ENCODE peak calls at places on chromosomes 5 and 9, in six cellular contexts. J is GM20000, V is bronchial epithelial cell, W is adrenal gland, G is brain microvascular endothelial cell, O is neural crest cell. E is an unnamed sample.
A peak's percentile ranks its signal among the peaks of the same experiment; 100 is the strongest.

GRCh38 chr5:175131432-175131831 is 312.6 kb downstream of the DRD1 start:
- DNase-seq in J (no peak), V (no peak), W (no peak), G (no peak), O (no peak), E (no peak)

GRCh38 chr5:179223528-179223927 is 121.7 kb downstream of the ADAMTS2 start:
- DNase-seq in J (no peak), V (no peak), W (no peak), G (no peak), O (no peak), E (no peak)

GRCh38 chr9:35521708-35522107 is 31.8 kb downstream of the RUSC2 start:
- DNase-seq in J (no peak), V (no peak), W (no peak), G (peak; percentile 54), O (no peak), E (no peak)

GRCh38 chr9:136153381-136154065 is 34.8 kb upstream of the TMEM250 start:
- DNase-seq in J (no peak), V (no peak), W (no peak), G (no peak), O (no peak), E (peak; percentile 16)

GRCh38 chr5:35199886-35200285 is 30.4 kb downstream of the PRLR start:
- DNase-seq in J (no peak), V (no peak), W (no peak), G (no peak), O (no peak), E (no peak)

GRCh38 chr5:33049845-33050244 is 338.7 kb downstream of the NPR3 start:
- DNase-seq in J (no peak), V (peak; percentile 96), W (peak; percentile 79), G (peak; percentile 94), O (no peak), E (no peak)

GRCh38 chr5:158058208-158058607 is 199.3 kb upstream of the CLINT1 start:
- DNase-seq in J (no peak), V (peak; percentile 71), W (no peak), G (no peak), O (no peak), E (no peak)

GRCh38 chr9:123943671-123944070 is 13.7 kb upstream of the DENND1A start:
- DNase-seq in J (no peak), V (no peak), W (no peak), G (no peak), O (no peak), E (no peak)

GRCh38 chr9:23674016-23674585 is 151.9 kb downstream of the ELAVL2 start:
- DNase-seq in J (no peak), V (peak; percentile 34), W (no peak), G (no peak), O (no peak), E (no peak)

GRCh38 chr9:128558431-128559310 is 6.3 kb downstream of the SPTAN1 start:
- DNase-seq in J (peak; percentile 77), V (peak; percentile 67), W (peak; percentile 88), G (peak; percentile 95), O (peak; percentile 8), E (peak; percentile 53)

GRCh38 chr9:92463989-92464388 is 18.3 kb downstream of the ASPN start:
- DNase-seq in J (no peak), V (peak; percentile 88), W (peak; percentile 16), G (peak; percentile 70), O (no peak), E (no peak)

GRCh38 chr9:106862946-106863740 is at the start of gene ZNF462:
- DNase-seq in J (peak; percentile 31), V (peak; percentile 60), W (peak; percentile 79), G (peak; percentile 69), O (peak; percentile 36), E (peak; percentile 23)

GRCh38 chr9:82555408-82555807 is 507.5 kb downstream of the RASEF start:
- DNase-seq in J (no peak), V (no peak), W (no peak), G (no peak), O (no peak), E (no peak)

GRCh38 chr5:76402251-76402879 is 720 bp upstream of the IQGAP2 start:
- DNase-seq in J (peak; percentile 86), V (peak; percentile 7), W (peak; percentile 41), G (no peak), O (peak; percentile 19), E (no peak)

GRCh38 chr5:140351609-140352334 is 5.4 kb upstream of the HBEGF start:
- DNase-seq in J (peak; percentile 74), V (peak; percentile 76), W (peak; percentile 67), G (peak; percentile 79), O (peak; percentile 70), E (no peak)

GRCh38 chr5:52997424-52997823 is 8.3 kb downstream of the ITGA2 start:
- DNase-seq in J (no peak), V (no peak), W (no peak), G (no peak), O (peak; percentile 26), E (no peak)

GRCh38 chr5:96187309-96188027 is 225.8 kb upstream of the ELL2 start:
- DNase-seq in J (no peak), V (peak; percentile 81), W (no peak), G (no peak), O (no peak), E (no peak)

GRCh38 chr5:58582004-58582403 is 871 bp upstream of the RAB3C start:
- DNase-seq in J (no peak), V (no peak), W (no peak), G (no peak), O (peak; percentile 25), E (no peak)

GRCh38 chr5:158676642-158677489 is 422.9 kb downstream of the EBF1 start:
- DNase-seq in J (peak; percentile 45), V (no peak), W (peak; percentile 25), G (no peak), O (no peak), E (no peak)

GRCh38 chr5:158642852-158643251 is 456.9 kb downstream of the EBF1 start:
- DNase-seq in J (no peak), V (no peak), W (no peak), G (no peak), O (no peak), E (no peak)

GRCh38 chr5:127746756-127747155 is 43.6 kb downstream of the CCDC192 start:
- DNase-seq in J (peak; percentile 25), V (peak; percentile 43), W (no peak), G (no peak), O (no peak), E (no peak)

GRCh38 chr9:111582888-111583287 is 16.6 kb downstream of the PTGR1 start:
- DNase-seq in J (no peak), V (peak; percentile 70), W (peak; percentile 91), G (peak; percentile 29), O (no peak), E (no peak)

GRCh38 chr5:111735829-111736228 is 21.2 kb downstream of the NREP start:
- DNase-seq in J (no peak), V (peak; percentile 91), W (peak; percentile 89), G (peak; percentile 98), O (no peak), E (no peak)

GRCh38 chr9:4850611-4851010 is 57.9 kb downstream of the RCL1 start:
- DNase-seq in J (no peak), V (no peak), W (no peak), G (no peak), O (no peak), E (no peak)

GRCh38 chr9:69745716-69746538 is 13.9 kb downstream of the PTAR1 start:
- DNase-seq in J (no peak), V (peak; percentile 21), W (no peak), G (no peak), O (no peak), E (no peak)

GRCh38 chr5:77995793-77996409 is 219.8 kb upstream of the TBCA start:
- DNase-seq in J (no peak), V (no peak), W (no peak), G (no peak), O (no peak), E (no peak)

GRCh38 chr5:112649882-112650281 is 87.8 kb upstream of the APC start:
- DNase-seq in J (no peak), V (peak; percentile 99), W (peak; percentile 45), G (no peak), O (no peak), E (no peak)

GRCh38 chr5:88724201-88724600 is 158.8 kb downstream of the MEF2C start:
- DNase-seq in J (no peak), V (peak; percentile 42), W (no peak), G (no peak), O (no peak), E (no peak)

GRCh38 chr5:88729476-88730182 is 153.4 kb downstream of the MEF2C start:
- DNase-seq in J (no peak), V (peak; percentile 72), W (peak; percentile 62), G (peak; percentile 85), O (peak; percentile 63), E (peak; percentile 30)

GRCh38 chr5:88732181-88732633 is 150.8 kb downstream of the MEF2C start:
- DNase-seq in J (peak; percentile 33), V (no peak), W (peak; percentile 77), G (peak; percentile 91), O (no peak), E (no peak)

GRCh38 chr5:88732862-88733261 is 150.1 kb downstream of the MEF2C start:
- DNase-seq in J (no peak), V (no peak), W (no peak), G (no peak), O (no peak), E (no peak)

GRCh38 chr5:88727705-88728313 is 155.2 kb downstream of the MEF2C start:
- DNase-seq in J (no peak), V (peak; percentile 29), W (no peak), G (no peak), O (no peak), E (no peak)
- TF ChIP-seq CTCF in J (no peak), V (peak; percentile 11), W (peak; percentile 46), G (peak; percentile 25), O (peak; percentile 87), E (peak; percentile 94)

GRCh38 chr5:93092349-93093105 is 488.5 kb downstream of the NR2F1-AS1 start:
- DNase-seq in J (no peak), V (peak; percentile 35), W (no peak), G (peak; percentile 30), O (no peak), E (no peak)
- TF ChIP-seq CTCF in J (no peak), V (peak; percentile 13), W (no peak), G (peak; percentile 56), O (no peak), E (no peak)

GRCh38 chr9:134624827-134625181 is 16.8 kb upstream of the COL5A1 start:
- DNase-seq in J (no peak), V (peak; percentile 88), W (peak; percentile 60), G (peak; percentile 85), O (no peak), E (no peak)
- TF ChIP-seq CTCF in J (no peak), V (no peak), W (no peak), G (no peak), O (no peak), E (no peak)

DNA sequence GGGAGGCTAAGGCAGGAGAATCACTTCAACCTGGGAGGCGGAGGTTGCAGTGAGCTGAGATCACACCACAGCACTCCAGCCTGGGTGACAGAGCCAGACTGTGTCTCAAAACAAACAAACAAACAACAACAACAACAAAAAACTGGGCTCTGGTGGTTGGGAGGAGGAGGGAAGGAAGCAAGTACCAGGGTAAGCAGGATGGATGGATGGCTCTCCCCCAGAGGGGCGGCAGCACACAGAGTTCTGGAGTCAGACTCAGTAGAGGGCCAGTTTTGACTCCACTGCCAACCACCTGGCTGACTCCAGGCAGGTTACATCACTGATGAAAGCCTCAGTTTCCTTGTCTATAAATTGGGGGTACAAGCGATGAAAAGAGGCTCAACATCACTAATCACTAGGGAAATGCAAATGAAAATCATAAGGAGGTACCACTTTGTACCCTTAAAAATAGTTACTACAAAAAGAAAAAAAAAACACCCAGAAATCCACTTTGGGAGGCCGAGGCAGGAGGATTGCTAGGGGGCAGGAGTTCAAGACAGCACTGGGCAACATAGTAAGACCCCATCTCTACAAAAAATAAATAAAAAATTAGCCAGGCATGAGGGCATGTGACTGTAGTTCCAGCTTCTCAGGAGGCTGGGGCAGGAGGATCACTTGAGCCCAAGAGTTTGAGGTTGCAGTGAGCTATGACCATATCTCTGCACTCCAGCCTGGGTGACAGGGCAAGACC is 3.2 kb downstream of the SLC22A4 start:
- DNase-seq in J (no peak), V (no peak), W (no peak), G (no peak), O (no peak), E (no peak)
- TF ChIP-seq CTCF in J (no peak), V (no peak), W (no peak), G (no peak), O (no peak), E (no peak)